ENCODE peak calls at places on chromosomes 2 and 18, in ten cellular contexts. One of them, this sample, is unnamed.

GRCh38 chr2:103437161-103437560 is 675.3 kb downstream of the TMEM182 start:
- DNase-seq in upper lobe of left lung: no peak
- DNase-seq in BJ: no peak
- DNase-seq in WERI-Rb-1: no peak
- DNase-seq in upper lobe of right lung: no peak
- DNase-seq in suprapubic skin: no peak
- DNase-seq in IMR-90: no peak
- DNase-seq in brain microvascular endothelial cell: no peak
- DNase-seq in heart left ventricle: no peak
- DNase-seq in fibroblast of lung: no peak
- DNase-seq in this sample: no peak

GRCh38 chr2:32061973-32062861 is 1.1 kb upstream of the SPAST start:
- DNase-seq in suprapubic skin: no peak
- DNase-seq in WERI-Rb-1: peak; percentile 18
- DNase-seq in IMR-90: peak; percentile 19
- DNase-seq in brain microvascular endothelial cell: peak; percentile 35
- DNase-seq in upper lobe of right lung: no peak
- DNase-seq in fibroblast of lung: peak; percentile 61
- DNase-seq in upper lobe of left lung: peak; percentile 76
- DNase-seq in heart left ventricle: peak; percentile 73
- DNase-seq in BJ: no peak
- DNase-seq in this sample: no peak

GRCh38 chr2:17306706-17307105 is 211.5 kb downstream of the RAD51AP2 start:
- DNase-seq in BJ: no peak
- DNase-seq in brain microvascular endothelial cell: peak; percentile 22
- DNase-seq in upper lobe of right lung: no peak
- DNase-seq in fibroblast of lung: peak; percentile 39
- DNase-seq in WERI-Rb-1: no peak
- DNase-seq in IMR-90: peak; percentile 31
- DNase-seq in upper lobe of left lung: no peak
- DNase-seq in suprapubic skin: no peak
- DNase-seq in heart left ventricle: no peak
- DNase-seq in this sample: no peak

GRCh38 chr2:174856447-174856846 is 92.2 kb upstream of the CHRNA1 start:
- DNase-seq in IMR-90: no peak
- DNase-seq in upper lobe of right lung: no peak
- DNase-seq in WERI-Rb-1: no peak
- DNase-seq in upper lobe of left lung: no peak
- DNase-seq in heart left ventricle: no peak
- DNase-seq in BJ: no peak
- DNase-seq in fibroblast of lung: no peak
- DNase-seq in suprapubic skin: no peak
- DNase-seq in brain microvascular endothelial cell: no peak
- DNase-seq in this sample: no peak

GRCh38 chr2:41949541-41950439 is 98.0 kb upstream of the PKDCC start:
- DNase-seq in brain microvascular endothelial cell: no peak
- DNase-seq in upper lobe of left lung: no peak
- DNase-seq in fibroblast of lung: no peak
- DNase-seq in heart left ventricle: no peak
- DNase-seq in BJ: no peak
- DNase-seq in upper lobe of right lung: no peak
- DNase-seq in IMR-90: no peak
- DNase-seq in WERI-Rb-1: peak; percentile 35
- DNase-seq in suprapubic skin: no peak
- DNase-seq in this sample: no peak

GRCh38 chr2:181563101-181563692 is 93.7 kb downstream of the CERKL start:
- DNase-seq in upper lobe of right lung: no peak
- DNase-seq in BJ: no peak
- DNase-seq in upper lobe of left lung: no peak
- DNase-seq in brain microvascular endothelial cell: no peak
- DNase-seq in heart left ventricle: no peak
- DNase-seq in suprapubic skin: no peak
- DNase-seq in IMR-90: no peak
- DNase-seq in fibroblast of lung: no peak
- DNase-seq in WERI-Rb-1: no peak
- DNase-seq in this sample: no peak

GRCh38 chr2:28717339-28717758 is 34.3 kb upstream of the PPP1CB start:
- DNase-seq in upper lobe of right lung: peak; percentile 74
- DNase-seq in BJ: no peak
- DNase-seq in IMR-90: peak; percentile 85
- DNase-seq in fibroblast of lung: peak; percentile 80
- DNase-seq in WERI-Rb-1: no peak
- DNase-seq in heart left ventricle: peak; percentile 69
- DNase-seq in suprapubic skin: peak; percentile 68
- DNase-seq in brain microvascular endothelial cell: peak; percentile 80
- DNase-seq in upper lobe of left lung: peak; percentile 92
- DNase-seq in this sample: peak; percentile 6

GRCh38 chr18:75483662-75484061 is 56.2 kb upstream of the SMIM21 start:
- DNase-seq in fibroblast of lung: no peak
- DNase-seq in IMR-90: no peak
- DNase-seq in WERI-Rb-1: no peak
- DNase-seq in heart left ventricle: no peak
- DNase-seq in brain microvascular endothelial cell: no peak
- DNase-seq in BJ: no peak
- DNase-seq in suprapubic skin: no peak
- DNase-seq in upper lobe of left lung: no peak
- DNase-seq in upper lobe of right lung: no peak
- DNase-seq in this sample: no peak

GRCh38 chr2:239238381-239238780 is 162.4 kb downstream of the HDAC4 start:
- DNase-seq in suprapubic skin: peak; percentile 34
- DNase-seq in brain microvascular endothelial cell: no peak
- DNase-seq in BJ: no peak
- DNase-seq in upper lobe of right lung: no peak
- DNase-seq in upper lobe of left lung: no peak
- DNase-seq in heart left ventricle: no peak
- DNase-seq in fibroblast of lung: no peak
- DNase-seq in WERI-Rb-1: no peak
- DNase-seq in IMR-90: no peak
- DNase-seq in this sample: no peak

GRCh38 chr18:58541137-58541788 is 87.6 kb downstream of the ALPK2 start:
- DNase-seq in suprapubic skin: no peak
- DNase-seq in IMR-90: peak; percentile 44
- DNase-seq in upper lobe of right lung: no peak
- DNase-seq in BJ: no peak
- DNase-seq in upper lobe of left lung: no peak
- DNase-seq in brain microvascular endothelial cell: peak; percentile 34
- DNase-seq in heart left ventricle: no peak
- DNase-seq in fibroblast of lung: peak; percentile 32
- DNase-seq in WERI-Rb-1: peak; percentile 80
- DNase-seq in this sample: no peak

GRCh38 chr2:187548658-187549057 is 5.6 kb downstream of the TFPI start:
- DNase-seq in IMR-90: no peak
- DNase-seq in upper lobe of right lung: no peak
- DNase-seq in BJ: no peak
- DNase-seq in WERI-Rb-1: no peak
- DNase-seq in fibroblast of lung: no peak
- DNase-seq in heart left ventricle: no peak
- DNase-seq in suprapubic skin: no peak
- DNase-seq in upper lobe of left lung: no peak
- DNase-seq in brain microvascular endothelial cell: no peak
- DNase-seq in this sample: no peak

GRCh38 chr2:187550797-187551306 is 3.4 kb downstream of the TFPI start:
- DNase-seq in brain microvascular endothelial cell: no peak
- DNase-seq in WERI-Rb-1: no peak
- DNase-seq in suprapubic skin: no peak
- DNase-seq in BJ: no peak
- DNase-seq in heart left ventricle: no peak
- DNase-seq in upper lobe of left lung: no peak
- DNase-seq in upper lobe of right lung: no peak
- DNase-seq in IMR-90: no peak
- DNase-seq in fibroblast of lung: no peak
- DNase-seq in this sample: no peak

GRCh38 chr2:187549193-187549592 is 5.0 kb downstream of the TFPI start:
- DNase-seq in suprapubic skin: no peak
- DNase-seq in BJ: no peak
- DNase-seq in upper lobe of right lung: no peak
- DNase-seq in IMR-90: no peak
- DNase-seq in fibroblast of lung: no peak
- DNase-seq in upper lobe of left lung: no peak
- DNase-seq in brain microvascular endothelial cell: no peak
- DNase-seq in WERI-Rb-1: no peak
- DNase-seq in heart left ventricle: no peak
- DNase-seq in this sample: no peak

GRCh38 chr2:187552381-187552780 is 1.9 kb downstream of the TFPI start:
- DNase-seq in fibroblast of lung: no peak
- DNase-seq in IMR-90: no peak
- DNase-seq in upper lobe of left lung: no peak
- DNase-seq in suprapubic skin: no peak
- DNase-seq in WERI-Rb-1: no peak
- DNase-seq in heart left ventricle: no peak
- DNase-seq in upper lobe of right lung: no peak
- DNase-seq in brain microvascular endothelial cell: no peak
- DNase-seq in BJ: no peak
- DNase-seq in this sample: no peak

GRCh38 chr2:187549951-187550555 is 4.2 kb downstream of the TFPI start:
- DNase-seq in heart left ventricle: no peak
- DNase-seq in brain microvascular endothelial cell: no peak
- DNase-seq in upper lobe of left lung: no peak
- DNase-seq in BJ: no peak
- DNase-seq in fibroblast of lung: no peak
- DNase-seq in WERI-Rb-1: no peak
- DNase-seq in IMR-90: no peak
- DNase-seq in upper lobe of right lung: no peak
- DNase-seq in suprapubic skin: no peak
- DNase-seq in this sample: no peak
- H3K27me3 ChIP-seq in heart left ventricle: no peaks in the 10 kb centered on the region
- H3K27me3 ChIP-seq in brain microvascular endothelial cell: no peaks in the 10 kb centered on the region
- H3K27me3 ChIP-seq in upper lobe of left lung: no peaks in the 10 kb centered on the region
- H3K27me3 ChIP-seq in BJ: no peaks in the 10 kb centered on the region
- H3K27me3 ChIP-seq in fibroblast of lung: no peaks in the 10 kb centered on the region
- H3K27me3 ChIP-seq in WERI-Rb-1: no peaks in the 10 kb centered on the region
- H3K27me3 ChIP-seq in IMR-90: no peaks in the 10 kb centered on the region
- H3K27me3 ChIP-seq in upper lobe of right lung: no peaks in the 10 kb centered on the region
- H3K27me3 ChIP-seq in suprapubic skin: no peaks in the 10 kb centered on the region
- H3K27me3 ChIP-seq in this sample: no peaks in the 10 kb centered on the region

GRCh38 chr2:101286684-101287083 is 21.8 kb downstream of the RNF149 start:
- DNase-seq in upper lobe of right lung: no peak
- DNase-seq in WERI-Rb-1: no peak
- DNase-seq in BJ: no peak
- DNase-seq in heart left ventricle: no peak
- DNase-seq in suprapubic skin: no peak
- DNase-seq in fibroblast of lung: no peak
- DNase-seq in upper lobe of left lung: no peak
- DNase-seq in IMR-90: no peak
- DNase-seq in brain microvascular endothelial cell: no peak
- DNase-seq in this sample: no peak
- TF ChIP-seq CTCF in upper lobe of right lung: no peak
- TF ChIP-seq CTCF in WERI-Rb-1: no peak
- TF ChIP-seq CTCF in BJ: no peak
- TF ChIP-seq CTCF in heart left ventricle: no peak
- TF ChIP-seq CTCF in suprapubic skin: no peak
- TF ChIP-seq CTCF in fibroblast of lung: no peak
- TF ChIP-seq CTCF in upper lobe of left lung: no peak
- TF ChIP-seq CTCF in IMR-90: no peak
- TF ChIP-seq CTCF in brain microvascular endothelial cell: no peak
- TF ChIP-seq CTCF in this sample: no peak

GRCh38 chr18:2916184-2916583 is 69.4 kb downstream of the EMILIN2 start:
- DNase-seq in WERI-Rb-1: no peak
- DNase-seq in upper lobe of right lung: no peak
- DNase-seq in BJ: no peak
- DNase-seq in upper lobe of left lung: no peak
- DNase-seq in brain microvascular endothelial cell: no peak
- DNase-seq in IMR-90: no peak
- DNase-seq in heart left ventricle: no peak
- DNase-seq in suprapubic skin: no peak
- DNase-seq in fibroblast of lung: no peak
- DNase-seq in this sample: no peak
- H3K4me3 ChIP-seq in WERI-Rb-1: no peak overlapping the region
- H3K4me3 ChIP-seq in upper lobe of right lung: no peak overlapping the region
- H3K4me3 ChIP-seq in BJ: no peak overlapping the region
- H3K4me3 ChIP-seq in upper lobe of left lung: no peak overlapping the region
- H3K4me3 ChIP-seq in brain microvascular endothelial cell: no peak overlapping the region
- H3K4me3 ChIP-seq in IMR-90: no peak overlapping the region
- H3K4me3 ChIP-seq in heart left ventricle: no peak overlapping the region
- H3K4me3 ChIP-seq in suprapubic skin: no peak overlapping the region
- H3K4me3 ChIP-seq in fibroblast of lung: no peak overlapping the region
- H3K4me3 ChIP-seq in this sample: no peak overlapping the region

GRCh38 chr2:70905443-70905842 is 30.3 kb upstream of the ATP6V1B1 start:
- DNase-seq in fibroblast of lung: no peak
- DNase-seq in upper lobe of right lung: no peak
- DNase-seq in heart left ventricle: no peak
- DNase-seq in BJ: no peak
- DNase-seq in IMR-90: no peak
- DNase-seq in upper lobe of left lung: no peak
- DNase-seq in brain microvascular endothelial cell: no peak
- DNase-seq in WERI-Rb-1: no peak
- DNase-seq in suprapubic skin: no peak
- DNase-seq in this sample: no peak

GRCh38 chr2:70903171-70903570 is 32.5 kb upstream of the ATP6V1B1 start:
- DNase-seq in IMR-90: no peak
- DNase-seq in WERI-Rb-1: no peak
- DNase-seq in heart left ventricle: no peak
- DNase-seq in brain microvascular endothelial cell: no peak
- DNase-seq in upper lobe of left lung: no peak
- DNase-seq in upper lobe of right lung: no peak
- DNase-seq in fibroblast of lung: no peak
- DNase-seq in suprapubic skin: no peak
- DNase-seq in BJ: no peak
- DNase-seq in this sample: no peak

GRCh38 chr2:70903641-70904340 is 31.9 kb upstream of the ATP6V1B1 start:
- DNase-seq in heart left ventricle: no peak
- DNase-seq in suprapubic skin: no peak
- DNase-seq in IMR-90: no peak
- DNase-seq in WERI-Rb-1: no peak
- DNase-seq in brain microvascular endothelial cell: no peak
- DNase-seq in upper lobe of left lung: no peak
- DNase-seq in fibroblast of lung: no peak
- DNase-seq in upper lobe of right lung: no peak
- DNase-seq in BJ: no peak
- DNase-seq in this sample: no peak

GRCh38 chr2:70906022-70906421 is 29.7 kb upstream of the ATP6V1B1 start:
- DNase-seq in fibroblast of lung: no peak
- DNase-seq in IMR-90: no peak
- DNase-seq in heart left ventricle: no peak
- DNase-seq in brain microvascular endothelial cell: no peak
- DNase-seq in upper lobe of left lung: no peak
- DNase-seq in upper lobe of right lung: no peak
- DNase-seq in BJ: no peak
- DNase-seq in WERI-Rb-1: no peak
- DNase-seq in suprapubic skin: no peak
- DNase-seq in this sample: no peak

DNA sequence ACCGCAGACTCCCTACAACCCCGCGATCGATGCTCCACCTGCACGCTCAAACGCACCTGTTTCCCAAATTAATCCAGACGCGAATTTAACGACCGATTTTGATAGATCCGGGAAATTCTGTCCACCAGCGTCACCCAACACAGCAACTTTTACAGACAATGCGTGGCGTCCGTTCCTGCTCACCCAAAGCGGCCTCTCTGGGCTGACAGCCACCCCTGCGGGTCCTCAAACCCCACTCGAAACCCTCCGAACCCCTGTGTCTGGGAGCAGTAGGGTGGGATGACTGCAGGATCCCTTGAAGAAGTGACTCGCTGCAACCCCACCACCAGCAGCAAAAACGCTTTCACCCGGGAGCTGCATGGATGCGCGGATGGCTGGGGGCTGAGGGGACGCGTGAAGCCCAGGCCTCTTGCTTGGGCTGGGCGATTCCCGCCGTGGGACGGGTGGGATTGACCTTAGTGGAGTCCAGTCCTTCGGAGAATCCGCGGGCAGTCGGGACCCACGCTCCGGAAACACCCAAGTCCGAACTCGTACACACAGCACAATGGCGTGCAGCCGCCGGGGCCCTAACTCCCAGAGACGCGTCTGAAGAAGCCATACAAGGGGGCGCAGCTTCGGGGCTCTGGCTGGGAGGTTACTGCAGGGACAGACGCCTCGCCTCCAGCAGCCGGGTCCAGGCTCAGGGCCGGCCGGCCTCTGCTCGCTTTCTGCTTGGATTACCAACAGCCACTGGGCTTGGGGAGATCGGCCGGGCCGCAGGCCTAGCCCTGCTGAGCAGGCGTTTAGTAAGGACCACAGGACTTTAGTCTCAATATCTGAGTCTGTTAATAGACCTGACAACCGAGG is 31.1 kb upstream of the ATP6V1B1 start:
- DNase-seq in suprapubic skin: no peak
- DNase-seq in WERI-Rb-1: no peak
- DNase-seq in upper lobe of right lung: no peak
- DNase-seq in fibroblast of lung: no peak
- DNase-seq in BJ: no peak
- DNase-seq in brain microvascular endothelial cell: no peak
- DNase-seq in IMR-90: no peak
- DNase-seq in heart left ventricle: no peak
- DNase-seq in upper lobe of left lung: no peak
- DNase-seq in this sample: no peak
- H3K27me3 ChIP-seq in suprapubic skin: peaks cover 98% of the 10 kb centered on the region
- H3K27me3 ChIP-seq in WERI-Rb-1: no peaks in the 10 kb centered on the region
- H3K27me3 ChIP-seq in upper lobe of right lung: peaks cover 87% of the 10 kb centered on the region
- H3K27me3 ChIP-seq in fibroblast of lung: peaks cover 5% of the 10 kb centered on the region
- H3K27me3 ChIP-seq in BJ: peaks cover 8% of the 10 kb centered on the region
- H3K27me3 ChIP-seq in brain microvascular endothelial cell: peaks cover 2% of the 10 kb centered on the region
- H3K27me3 ChIP-seq in IMR-90: peaks cover 15% of the 10 kb centered on the region
- H3K27me3 ChIP-seq in heart left ventricle: peaks cover 93% of the 10 kb centered on the region
- H3K27me3 ChIP-seq in upper lobe of left lung: peaks cover 56% of the 10 kb centered on the region
- H3K27me3 ChIP-seq in this sample: peaks cover 5% of the 10 kb centered on the region

This sample was measured in GM06990.